ENCODE peak calls at places on chromosomes 2 and 18, in ten cellular contexts. S is brain microvascular endothelial cell; I is MCF 10A; O is endothelial cell; H is upper lobe of left lung; L is testis; W is CD4-positive, alpha-beta T cell; D is A549; P is fibroblast of the aortic adventitia; Q is psoas muscle. G is an unnamed sample.
A peak's percentile ranks its signal among the peaks of the same experiment; 100 is the strongest.

GRCh38 chr2:43020296-43020695 is 206.1 kb downstream of the ZFP36L2 start:
- DNase-seq in S (no peak), W (no peak), O (no peak), H (no peak), L (no peak), I (no peak), D (no peak), P (no peak), Q (no peak), G (no peak)

GRCh38 chr2:126949775-126950174 is 51.1 kb downstream of the TEX51 start:
- DNase-seq in W (no peak), Q (no peak), S (no peak), I (no peak), D (no peak), H (no peak), L (no peak), P (no peak), O (no peak), G (no peak)

GRCh38 chr2:171210864-171211431 is 50.3 kb upstream of the TLK1 start:
- DNase-seq in Q (no peak), O (no peak), P (no peak), W (peak; percentile 8), I (no peak), H (no peak), S (no peak), D (no peak), L (no peak), G (no peak)

GRCh38 chr2:112958428-112959108 is 19.2 kb upstream of the IL36G start:
- DNase-seq in Q (no peak), L (peak; percentile 32), O (peak; percentile 40), D (peak; percentile 60), S (peak; percentile 68), H (no peak), W (no peak), I (peak; percentile 85), P (peak; percentile 78), G (no peak)

GRCh38 chr2:161112885-161113284 is 47.3 kb upstream of the TANK start:
- DNase-seq in W (no peak), Q (no peak), I (no peak), L (no peak), D (no peak), S (no peak), O (no peak), P (no peak), H (no peak), G (no peak)

GRCh38 chr2:7728388-7728787 is 811.2 kb downstream of the RNF144A start:
- DNase-seq in D (no peak), W (no peak), Q (no peak), P (no peak), O (no peak), L (no peak), I (no peak), H (no peak), S (no peak), G (no peak)

GRCh38 chr18:59571953-59572352 is 125.3 kb downstream of the CCBE1 start:
- DNase-seq in W (no peak), S (no peak), H (no peak), O (no peak), I (no peak), P (peak; percentile 20), D (no peak), Q (no peak), L (no peak), G (no peak)

GRCh38 chr2:212227755-212228154 is 310.8 kb downstream of the ERBB4 start:
- DNase-seq in W (no peak), Q (no peak), D (peak; percentile 37), P (peak; percentile 92), S (peak; percentile 92), L (peak; percentile 34), O (no peak), I (peak; percentile 87), H (no peak), G (no peak)

GRCh38 chr2:12169060-12169406 is 422.6 kb downstream of the LPIN1 start:
- DNase-seq in P (peak; percentile 85), L (peak; percentile 53), I (peak; percentile 3), H (no peak), W (no peak), S (peak; percentile 89), Q (peak; percentile 21), D (no peak), O (no peak), G (no peak)

GRCh38 chr2:201403904-201404303 is 46.8 kb upstream of the FLACC1 start:
- DNase-seq in W (no peak), D (no peak), H (no peak), I (peak; percentile 53), Q (no peak), O (no peak), P (peak; percentile 82), S (no peak), L (no peak), G (no peak)

GRCh38 chr2:43000242-43001054 is 208.1 kb upstream of the HAAO start:
- DNase-seq in P (no peak), D (no peak), W (no peak), I (no peak), Q (no peak), H (peak; percentile 40), L (no peak), O (no peak), S (no peak), G (no peak)

GRCh38 chr18:9296233-9297006 is 38.2 kb upstream of the TWSG1 start:
- DNase-seq in I (no peak), L (no peak), S (no peak), P (no peak), H (no peak), Q (no peak), O (no peak), W (no peak), D (no peak), G (no peak)

DNA sequence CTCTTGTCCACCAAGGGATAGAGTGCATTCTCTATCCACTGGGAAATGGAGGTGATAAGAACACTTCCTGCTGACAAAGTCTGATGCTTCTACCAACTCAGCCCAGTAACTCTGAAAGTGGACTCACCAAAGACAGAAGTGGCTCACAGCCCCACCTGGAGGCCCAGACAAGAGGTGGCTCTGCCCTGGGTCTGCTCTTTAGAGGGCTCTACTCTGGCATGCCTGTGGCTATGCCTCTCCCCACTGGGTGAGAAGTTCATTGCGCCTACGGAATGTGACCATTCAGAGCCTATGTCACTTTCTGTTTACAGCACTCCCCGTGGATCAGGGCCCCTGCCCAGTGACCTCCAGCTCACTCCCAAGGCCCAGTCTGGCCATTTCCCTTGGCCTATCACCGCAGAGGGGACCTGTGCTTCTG is 13.5 kb upstream of the XDH start:
- DNase-seq in O (no peak), L (no peak), I (peak; percentile 73), Q (no peak), S (no peak), D (peak; percentile 52), W (no peak), H (no peak), P (peak; percentile 35), G (no peak)
- TF ChIP-seq CTCF in O (no peak), L (no peak), I (no peak), Q (no peak), S (peak; percentile 61), D (no peak), W (no peak), H (no peak), P (peak; percentile 24), G (no peak)

GRCh38 chr2:134453973-134454372 is 200.1 kb downstream of the MGAT5 start:
- DNase-seq in I (no peak), Q (no peak), H (no peak), W (no peak), O (no peak), P (no peak), L (no peak), S (no peak), D (no peak), G (no peak)
- TF ChIP-seq CTCF in I (no peak), Q (no peak), H (no peak), W (no peak), O (no peak), P (no peak), L (no peak), S (no peak), D (no peak), G (no peak)

DNA sequence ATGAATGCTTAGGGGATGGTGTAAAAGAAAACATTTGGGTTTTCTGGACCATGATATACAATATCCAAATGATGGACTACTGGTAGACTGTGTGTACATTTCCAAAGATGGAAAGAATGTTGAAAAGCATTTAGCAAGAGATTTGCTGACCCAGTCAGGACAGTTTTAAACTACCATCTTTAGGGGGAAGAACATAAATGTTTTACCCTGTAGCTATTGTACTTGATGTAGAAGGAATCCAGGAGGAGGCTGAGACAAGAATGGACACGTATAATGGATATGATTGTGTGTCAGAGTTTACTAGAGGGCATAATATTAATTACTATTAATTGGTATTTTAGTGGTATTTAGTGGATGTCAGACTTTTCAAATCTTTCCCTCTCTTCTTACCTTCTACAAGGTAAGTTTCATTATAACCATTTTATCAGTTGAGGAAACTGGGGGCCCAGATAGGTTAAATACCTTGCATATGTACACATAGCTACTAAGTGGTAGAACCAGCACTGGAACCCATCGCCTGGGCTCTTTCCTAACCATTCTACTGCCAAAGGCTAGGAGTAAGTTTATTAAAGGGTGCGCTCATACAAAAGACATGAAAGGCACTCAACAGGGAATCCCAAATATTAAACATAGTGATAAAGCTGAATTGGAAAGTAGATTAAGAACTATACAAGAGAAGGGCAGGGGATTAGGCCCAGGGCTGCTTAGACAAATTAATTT is 8.9 kb downstream of the TACR1 start:
- DNase-seq in S (no peak), H (no peak), O (no peak), D (no peak), Q (no peak), W (no peak), P (no peak), I (no peak), L (no peak), G (no peak)
- TF ChIP-seq CTCF in S (no peak), H (no peak), O (no peak), D (no peak), Q (no peak), W (no peak), P (no peak), I (no peak), L (no peak), G (no peak)

GRCh38 chr2:45027051-45027450 is 17.8 kb upstream of the SIX2 start:
- DNase-seq in Q (no peak), D (no peak), S (no peak), I (peak; percentile 20), O (no peak), L (no peak), W (no peak), P (no peak), H (no peak), G (no peak)

GRCh38 chr2:45028276-45028675 is 19.0 kb upstream of the SIX2 start:
- DNase-seq in O (no peak), I (peak; percentile 66), L (no peak), W (no peak), Q (no peak), S (peak; percentile 45), H (no peak), D (peak; percentile 32), P (peak; percentile 28), G (no peak)

GRCh38 chr2:45020439-45020838 is 11.2 kb upstream of the SIX2 start:
- DNase-seq in I (no peak), P (no peak), O (no peak), H (no peak), L (no peak), S (no peak), W (no peak), Q (no peak), D (no peak), G (no peak)

GRCh38 chr2:45029215-45029614 is 20.0 kb upstream of the SIX2 start:
- DNase-seq in W (no peak), L (no peak), I (no peak), P (peak; percentile 38), Q (no peak), H (no peak), O (no peak), D (no peak), S (no peak), G (no peak)

GRCh38 chr2:45024600-45025291 is 15.5 kb upstream of the SIX2 start:
- DNase-seq in O (no peak), L (no peak), P (peak; percentile 97), W (no peak), D (peak; percentile 89), I (peak; percentile 96), H (no peak), Q (peak; percentile 46), S (peak; percentile 74), G (no peak)
- TF ChIP-seq CTCF in O (no peak), L (no peak), P (peak; percentile 40), W (no peak), D (peak; percentile 70), I (peak; percentile 54), H (no peak), Q (no peak), S (no peak), G (no peak)

G was measured in progenitor cell of endocrine pancreas.